ENCODE peak calls at places on chromosome 21, in nine cellular contexts. One of them, this sample, is unnamed.

GRCh38 chr21:26845066-26845749 is at the start of gene ADAMTS1:
- DNase-seq in K562: no peak
- DNase-seq in transverse colon: peak
- DNase-seq in esophagus muscularis mucosa: peak
- DNase-seq in sigmoid colon: peak
- DNase-seq in HepG2: peak
- DNase-seq in H1: peak
- DNase-seq in upper lobe of left lung: peak
- DNase-seq in suprapubic skin: peak
- DNase-seq in this sample: peak

GRCh38 chr21:27590271-27590670 is 623.4 kb upstream of the ADAMTS5 start:
- DNase-seq in upper lobe of left lung: no peak
- DNase-seq in transverse colon: no peak
- DNase-seq in H1: no peak
- DNase-seq in sigmoid colon: no peak
- DNase-seq in HepG2: no peak
- DNase-seq in esophagus muscularis mucosa: no peak
- DNase-seq in K562: no peak
- DNase-seq in suprapubic skin: no peak
- DNase-seq in this sample: no peak

GRCh38 chr21:25506887-25507286 is 100.4 kb downstream of the MRPL39 start:
- DNase-seq in H1: no peak
- DNase-seq in sigmoid colon: no peak
- DNase-seq in upper lobe of left lung: no peak
- DNase-seq in HepG2: no peak
- DNase-seq in esophagus muscularis mucosa: no peak
- DNase-seq in transverse colon: no peak
- DNase-seq in K562: no peak
- DNase-seq in suprapubic skin: no peak
- DNase-seq in this sample: no peak

GRCh38 chr21:33286600-33287456 is 20.7 kb downstream of the IL10RB start:
- DNase-seq in esophagus muscularis mucosa: no peak
- DNase-seq in K562: no peak
- DNase-seq in upper lobe of left lung: no peak
- DNase-seq in HepG2: peak
- DNase-seq in transverse colon: peak
- DNase-seq in H1: no peak
- DNase-seq in sigmoid colon: no peak
- DNase-seq in suprapubic skin: no peak
- DNase-seq in this sample: peak

GRCh38 chr21:25906554-25906953 is 171.8 kb downstream of the GABPA start:
- DNase-seq in esophagus muscularis mucosa: no peak
- DNase-seq in H1: no peak
- DNase-seq in K562: no peak
- DNase-seq in transverse colon: no peak
- DNase-seq in upper lobe of left lung: no peak
- DNase-seq in suprapubic skin: no peak
- DNase-seq in HepG2: no peak
- DNase-seq in sigmoid colon: no peak
- DNase-seq in this sample: no peak

GRCh38 chr21:40846057-40846456 is 901 bp downstream of the DSCAM start:
- DNase-seq in transverse colon: no peak
- DNase-seq in upper lobe of left lung: no peak
- DNase-seq in HepG2: no peak
- DNase-seq in esophagus muscularis mucosa: peak
- DNase-seq in K562: no peak
- DNase-seq in H1: no peak
- DNase-seq in sigmoid colon: no peak
- DNase-seq in suprapubic skin: no peak
- DNase-seq in this sample: no peak

GRCh38 chr21:36149788-36150187 is 6.8 kb upstream of the DOP1B start:
- DNase-seq in H1: no peak
- DNase-seq in HepG2: no peak
- DNase-seq in esophagus muscularis mucosa: no peak
- DNase-seq in upper lobe of left lung: no peak
- DNase-seq in transverse colon: no peak
- DNase-seq in sigmoid colon: no peak
- DNase-seq in K562: no peak
- DNase-seq in suprapubic skin: no peak
- DNase-seq in this sample: no peak

GRCh38 chr21:43355196-43355924 is 71.6 kb downstream of the SIK1 start:
- DNase-seq in H1: no peak
- DNase-seq in suprapubic skin: no peak
- DNase-seq in upper lobe of left lung: peak
- DNase-seq in sigmoid colon: no peak
- DNase-seq in K562: no peak
- DNase-seq in esophagus muscularis mucosa: no peak
- DNase-seq in HepG2: no peak
- DNase-seq in transverse colon: no peak
- DNase-seq in this sample: no peak

GRCh38 chr21:32770514-32771133 is 931 bp downstream of the PAXBP1 start:
- DNase-seq in sigmoid colon: no peak
- DNase-seq in esophagus muscularis mucosa: no peak
- DNase-seq in K562: no peak
- DNase-seq in HepG2: peak
- DNase-seq in transverse colon: no peak
- DNase-seq in upper lobe of left lung: no peak
- DNase-seq in suprapubic skin: no peak
- DNase-seq in H1: no peak
- DNase-seq in this sample: no peak

GRCh38 chr21:16116067-16116466 is 386.3 kb downstream of the USP25 start:
- DNase-seq in H1: no peak
- DNase-seq in K562: no peak
- DNase-seq in sigmoid colon: no peak
- DNase-seq in transverse colon: no peak
- DNase-seq in esophagus muscularis mucosa: no peak
- DNase-seq in upper lobe of left lung: no peak
- DNase-seq in suprapubic skin: no peak
- DNase-seq in HepG2: no peak
- DNase-seq in this sample: no peak

GRCh38 chr21:26194326-26194725 is 23.8 kb upstream of the APP start:
- DNase-seq in upper lobe of left lung: no peak
- DNase-seq in suprapubic skin: no peak
- DNase-seq in K562: no peak
- DNase-seq in esophagus muscularis mucosa: no peak
- DNase-seq in sigmoid colon: no peak
- DNase-seq in transverse colon: no peak
- DNase-seq in HepG2: no peak
- DNase-seq in H1: no peak
- DNase-seq in this sample: no peak

GRCh38 chr21:29674343-29674742 is 265.5 kb downstream of the GRIK1 start:
- DNase-seq in suprapubic skin: no peak
- DNase-seq in K562: no peak
- DNase-seq in esophagus muscularis mucosa: no peak
- DNase-seq in sigmoid colon: no peak
- DNase-seq in HepG2: no peak
- DNase-seq in upper lobe of left lung: no peak
- DNase-seq in H1: no peak
- DNase-seq in transverse colon: no peak
- DNase-seq in this sample: no peak

GRCh38 chr21:25907573-25908275 is 173.0 kb downstream of the GABPA start:
- DNase-seq in upper lobe of left lung: no peak
- DNase-seq in suprapubic skin: no peak
- DNase-seq in sigmoid colon: no peak
- DNase-seq in HepG2: no peak
- DNase-seq in esophagus muscularis mucosa: no peak
- DNase-seq in K562: no peak
- DNase-seq in H1: no peak
- DNase-seq in transverse colon: peak
- DNase-seq in this sample: peak

GRCh38 chr21:16535100-16535418 is 805.3 kb downstream of the USP25 start:
- DNase-seq in HepG2: no peak
- DNase-seq in upper lobe of left lung: no peak
- DNase-seq in sigmoid colon: peak
- DNase-seq in H1: no peak
- DNase-seq in suprapubic skin: peak
- DNase-seq in K562: no peak
- DNase-seq in transverse colon: peak
- DNase-seq in esophagus muscularis mucosa: peak
- DNase-seq in this sample: peak

GRCh38 chr21:28142692-28143091 is 850.0 kb downstream of the LTN1 start:
- DNase-seq in upper lobe of left lung: no peak
- DNase-seq in transverse colon: no peak
- DNase-seq in esophagus muscularis mucosa: no peak
- DNase-seq in K562: no peak
- DNase-seq in suprapubic skin: no peak
- DNase-seq in H1: no peak
- DNase-seq in HepG2: no peak
- DNase-seq in sigmoid colon: no peak
- DNase-seq in this sample: no peak

GRCh38 chr21:36735724-36736310 is 36.9 kb downstream of the SIM2 start:
- DNase-seq in esophagus muscularis mucosa: no peak
- DNase-seq in K562: no peak
- DNase-seq in H1: no peak
- DNase-seq in upper lobe of left lung: peak
- DNase-seq in sigmoid colon: no peak
- DNase-seq in transverse colon: no peak
- DNase-seq in suprapubic skin: no peak
- DNase-seq in HepG2: no peak
- DNase-seq in this sample: peak

GRCh38 chr21:32572574-32573420 is 12.5 kb downstream of the TCP10L start:
- DNase-seq in transverse colon: peak
- DNase-seq in esophagus muscularis mucosa: no peak
- DNase-seq in HepG2: peak
- DNase-seq in H1: no peak
- DNase-seq in upper lobe of left lung: no peak
- DNase-seq in K562: no peak
- DNase-seq in sigmoid colon: no peak
- DNase-seq in suprapubic skin: no peak
- DNase-seq in this sample: peak

GRCh38 chr21:32604484-32604883 is 7.7 kb downstream of the CFAP298 start:
- DNase-seq in K562: no peak
- DNase-seq in H1: peak
- DNase-seq in HepG2: no peak
- DNase-seq in upper lobe of left lung: no peak
- DNase-seq in esophagus muscularis mucosa: no peak
- DNase-seq in transverse colon: no peak
- DNase-seq in sigmoid colon: no peak
- DNase-seq in suprapubic skin: no peak
- DNase-seq in this sample: no peak

GRCh38 chr21:29730281-29730680 is 209.5 kb downstream of the GRIK1 start:
- DNase-seq in upper lobe of left lung: no peak
- DNase-seq in HepG2: no peak
- DNase-seq in suprapubic skin: no peak
- DNase-seq in esophagus muscularis mucosa: no peak
- DNase-seq in sigmoid colon: no peak
- DNase-seq in transverse colon: no peak
- DNase-seq in K562: no peak
- DNase-seq in H1: no peak
- DNase-seq in this sample: no peak

GRCh38 chr21:31397939-31398338 is 53.9 kb upstream of the TIAM1 start:
- DNase-seq in K562: no peak
- DNase-seq in upper lobe of left lung: no peak
- DNase-seq in H1: no peak
- DNase-seq in HepG2: no peak
- DNase-seq in suprapubic skin: no peak
- DNase-seq in sigmoid colon: no peak
- DNase-seq in esophagus muscularis mucosa: no peak
- DNase-seq in transverse colon: no peak
- DNase-seq in this sample: no peak
- H3K4me3 ChIP-seq in K562: no peak
- H3K4me3 ChIP-seq in upper lobe of left lung: no peak
- H3K4me3 ChIP-seq in H1: no peak
- H3K4me3 ChIP-seq in HepG2: no peak
- H3K4me3 ChIP-seq in suprapubic skin: no peak
- H3K4me3 ChIP-seq in sigmoid colon: no peak
- H3K4me3 ChIP-seq in esophagus muscularis mucosa: no peak
- H3K4me3 ChIP-seq in transverse colon: no peak
- H3K4me3 ChIP-seq in this sample: no peak

GRCh38 chr21:45100866-45101265 is 26.5 kb downstream of the ADARB1 start:
- DNase-seq in HepG2: no peak
- DNase-seq in transverse colon: no peak
- DNase-seq in H1: no peak
- DNase-seq in suprapubic skin: no peak
- DNase-seq in upper lobe of left lung: peak
- DNase-seq in esophagus muscularis mucosa: no peak
- DNase-seq in sigmoid colon: no peak
- DNase-seq in K562: no peak
- DNase-seq in this sample: no peak
- TF ChIP-seq POLR2AphosphoS5 in HepG2: no peak
- TF ChIP-seq POLR2AphosphoS5 in transverse colon: no peak
- TF ChIP-seq POLR2AphosphoS5 in H1: no peak
- TF ChIP-seq POLR2AphosphoS5 in suprapubic skin: no peak
- TF ChIP-seq POLR2AphosphoS5 in upper lobe of left lung: no peak
- TF ChIP-seq POLR2AphosphoS5 in esophagus muscularis mucosa: no peak
- TF ChIP-seq POLR2AphosphoS5 in sigmoid colon: no peak
- TF ChIP-seq POLR2AphosphoS5 in K562: no peak
- TF ChIP-seq POLR2AphosphoS5 in this sample: no peak

GRCh38 chr21:46459024-46459355 is 299 bp downstream of the DIP2A start:
- DNase-seq in suprapubic skin: no peak
- DNase-seq in transverse colon: no peak
- DNase-seq in HepG2: no peak
- DNase-seq in upper lobe of left lung: no peak
- DNase-seq in H1: no peak
- DNase-seq in esophagus muscularis mucosa: no peak
- DNase-seq in K562: no peak
- DNase-seq in sigmoid colon: no peak
- DNase-seq in this sample: no peak

GRCh38 chr21:46461909-46462308 is 3.2 kb downstream of the DIP2A start:
- DNase-seq in H1: no peak
- DNase-seq in upper lobe of left lung: no peak
- DNase-seq in sigmoid colon: no peak
- DNase-seq in transverse colon: no peak
- DNase-seq in suprapubic skin: no peak
- DNase-seq in K562: no peak
- DNase-seq in HepG2: no peak
- DNase-seq in esophagus muscularis mucosa: no peak
- DNase-seq in this sample: no peak

GRCh38 chr21:46458315-46459023 is at the start of gene DIP2A:
- DNase-seq in upper lobe of left lung: peak
- DNase-seq in esophagus muscularis mucosa: peak
- DNase-seq in K562: peak
- DNase-seq in transverse colon: peak
- DNase-seq in H1: peak
- DNase-seq in sigmoid colon: peak
- DNase-seq in HepG2: peak
- DNase-seq in suprapubic skin: peak
- DNase-seq in this sample: peak

GRCh38 chr21:46457801-46458314 is 833 bp upstream of the DIP2A start:
- DNase-seq in upper lobe of left lung: no peak
- DNase-seq in transverse colon: peak
- DNase-seq in H1: no peak
- DNase-seq in HepG2: peak
- DNase-seq in esophagus muscularis mucosa: no peak
- DNase-seq in K562: peak
- DNase-seq in sigmoid colon: peak
- DNase-seq in suprapubic skin: peak
- DNase-seq in this sample: peak

GRCh38 chr21:46459356-46460112 is 843 bp downstream of the DIP2A start:
- DNase-seq in upper lobe of left lung: peak
- DNase-seq in esophagus muscularis mucosa: no peak
- DNase-seq in HepG2: no peak
- DNase-seq in H1: peak
- DNase-seq in suprapubic skin: peak
- DNase-seq in transverse colon: peak
- DNase-seq in sigmoid colon: peak
- DNase-seq in K562: peak
- DNase-seq in this sample: peak
- TF ChIP-seq EP300 in upper lobe of left lung: no peak
- TF ChIP-seq EP300 in esophagus muscularis mucosa: no peak
- TF ChIP-seq EP300 in HepG2: no peak
- TF ChIP-seq EP300 in H1: no peak
- TF ChIP-seq EP300 in suprapubic skin: no peak
- TF ChIP-seq EP300 in transverse colon: no peak
- TF ChIP-seq EP300 in sigmoid colon: no peak
- TF ChIP-seq EP300 in K562: no peak
- TF ChIP-seq EP300 in this sample: no peak

GRCh38 chr21:42075686-42076471 is 4.8 kb downstream of the UMODL1 start:
- DNase-seq in esophagus muscularis mucosa: no peak
- DNase-seq in HepG2: no peak
- DNase-seq in sigmoid colon: no peak
- DNase-seq in transverse colon: no peak
- DNase-seq in suprapubic skin: no peak
- DNase-seq in H1: no peak
- DNase-seq in upper lobe of left lung: peak
- DNase-seq in K562: no peak
- DNase-seq in this sample: no peak
- H3K4me3 ChIP-seq in esophagus muscularis mucosa: no peak
- H3K4me3 ChIP-seq in HepG2: no peak
- H3K4me3 ChIP-seq in sigmoid colon: no peak
- H3K4me3 ChIP-seq in transverse colon: no peak
- H3K4me3 ChIP-seq in suprapubic skin: no peak
- H3K4me3 ChIP-seq in H1: no peak
- H3K4me3 ChIP-seq in upper lobe of left lung: no peak
- H3K4me3 ChIP-seq in K562: no peak
- H3K4me3 ChIP-seq in this sample: no peak